ENCODE peak calls at places on chromosomes 7 and 10, in six cellular contexts. G is GM06990, T is neural progenitor cell, F is colonic mucosa, W is cardiac fibroblast, A is B cell. E is an unnamed sample.

GRCh38 chr10:30437039-30437781 is 3.2 kb downstream of the MAP3K8 start:
- DNase-seq in G (no peak), F (no peak), W (peak; percentile 73), T (no peak), A (no peak), E (peak; percentile 60)

GRCh38 chr10:21164687-21165086 is 267.6 kb upstream of the NEBL start:
- DNase-seq in W (no peak), A (no peak), G (no peak), T (no peak), F (no peak), E (no peak)

GRCh38 chr7:74083928-74084721 is 521 bp downstream of the LIMK1 start:
- DNase-seq in F (peak; percentile 63), W (peak; percentile 48), A (no peak), G (peak; percentile 41), T (no peak), E (peak; percentile 57)

GRCh38 chr7:127514499-127514898 is 70.9 kb downstream of the GCC1 start:
- DNase-seq in T (peak; percentile 56), F (no peak), W (peak; percentile 66), G (no peak), A (peak; percentile 47), E (peak; percentile 3)

GRCh38 chr10:96618648-96619047 is 31.8 kb upstream of the TM9SF3 start:
- DNase-seq in A (no peak), T (no peak), W (peak; percentile 29), F (peak; percentile 57), G (no peak), E (no peak)

GRCh38 chr7:50396856-50397255 is 53.3 kb downstream of the FIGNL1 start:
- DNase-seq in T (no peak), G (no peak), A (no peak), W (no peak), F (no peak), E (no peak)

GRCh38 chr7:78413568-78413967 is 615.0 kb downstream of the PHTF2 start:
- DNase-seq in F (no peak), W (no peak), A (no peak), T (no peak), G (no peak), E (no peak)

GRCh38 chr10:129545257-129545656 is 78.2 kb downstream of the MGMT start:
- DNase-seq in F (no peak), T (no peak), W (peak; percentile 67), A (no peak), G (no peak), E (no peak)

GRCh38 chr7:111235709-111236108 is 144.8 kb downstream of the LRRN3 start:
- DNase-seq in T (no peak), W (no peak), F (no peak), G (peak; percentile 21), A (no peak), E (no peak)

GRCh38 chr10:1530871-1531517 is 206.3 kb downstream of the ADARB2 start:
- DNase-seq in G (no peak), F (no peak), T (no peak), A (no peak), W (no peak), E (no peak)

GRCh38 chr10:128712661-128713060 is 586.4 kb upstream of the MKI67 start:
- DNase-seq in W (no peak), A (no peak), T (no peak), G (no peak), F (no peak), E (no peak)

GRCh38 chr10:133442191-133442966 is 11.4 kb upstream of the SCART1 start:
- DNase-seq in A (peak; percentile 22), W (no peak), F (peak; percentile 15), G (no peak), T (no peak), E (peak; percentile 69)

GRCh38 chr10:97365761-97366351 is 31.3 kb upstream of the FRAT2 start:
- DNase-seq in G (no peak), W (no peak), A (peak; percentile 50), T (no peak), F (no peak), E (no peak)

GRCh38 chr10:49034925-49035324 is 80.4 kb downstream of the VSTM4 start:
- DNase-seq in W (no peak), T (no peak), A (no peak), F (no peak), G (no peak), E (no peak)

GRCh38 chr7:68544851-68545250 is 1053.4 kb upstream of the AUTS2 start:
- DNase-seq in F (no peak), A (no peak), G (no peak), W (no peak), T (no peak), E (no peak)

GRCh38 chr7:29609162-29610030 is 45.8 kb downstream of the PRR15 start:
- DNase-seq in T (peak; percentile 67), G (no peak), W (peak; percentile 75), A (no peak), F (peak; percentile 79), E (no peak)

GRCh38 chr7:110762514-110762913 is 328.4 kb upstream of the LRRN3 start:
- DNase-seq in F (no peak), A (no peak), G (no peak), W (no peak), T (no peak), E (no peak)

GRCh38 chr7:151059362-151060112 is at the start of gene SLC4A2:
- DNase-seq in F (peak; percentile 83), W (peak; percentile 70), T (peak; percentile 76), A (peak; percentile 100), G (peak; percentile 86), E (peak; percentile 72)

GRCh38 chr7:14960686-14961085 is 58.1 kb upstream of the DGKB start:
- DNase-seq in T (no peak), A (no peak), G (no peak), W (no peak), F (no peak), E (no peak)

GRCh38 chr7:19538036-19538435 is 170.8 kb downstream of the POLR1F start:
- DNase-seq in W (peak; percentile 32), T (peak; percentile 6), F (no peak), A (no peak), G (no peak), E (no peak)

GRCh38 chr10:92470026-92470425 is 103.9 kb downstream of the IDE start:
- DNase-seq in F (no peak), W (no peak), T (no peak), A (no peak), G (no peak), E (no peak)

GRCh38 chr7:103425177-103425576 is 20.8 kb downstream of the SLC26A5 start:
- DNase-seq in G (no peak), F (no peak), A (no peak), W (no peak), T (no peak), E (no peak)
- TF ChIP-seq CTCF in G (no peak), F (no peak), A (no peak), W (no peak), T (no peak), E (no peak)

GRCh38 chr10:131844546-131845084 is 56.2 kb upstream of the PPP2R2D start:
- DNase-seq in G (no peak), A (no peak), T (no peak), F (no peak), W (no peak), E (no peak)

GRCh38 chr10:131845505-131846223 is 55.1 kb upstream of the PPP2R2D start:
- DNase-seq in F (no peak), W (no peak), T (no peak), G (no peak), A (no peak), E (no peak)

GRCh38 chr10:131848296-131848695 is 52.5 kb upstream of the PPP2R2D start:
- DNase-seq in W (no peak), T (no peak), G (no peak), A (no peak), F (no peak), E (no peak)

GRCh38 chr10:131847241-131847783 is 53.5 kb upstream of the PPP2R2D start:
- DNase-seq in G (no peak), A (no peak), W (no peak), F (no peak), T (no peak), E (no peak)

DNA sequence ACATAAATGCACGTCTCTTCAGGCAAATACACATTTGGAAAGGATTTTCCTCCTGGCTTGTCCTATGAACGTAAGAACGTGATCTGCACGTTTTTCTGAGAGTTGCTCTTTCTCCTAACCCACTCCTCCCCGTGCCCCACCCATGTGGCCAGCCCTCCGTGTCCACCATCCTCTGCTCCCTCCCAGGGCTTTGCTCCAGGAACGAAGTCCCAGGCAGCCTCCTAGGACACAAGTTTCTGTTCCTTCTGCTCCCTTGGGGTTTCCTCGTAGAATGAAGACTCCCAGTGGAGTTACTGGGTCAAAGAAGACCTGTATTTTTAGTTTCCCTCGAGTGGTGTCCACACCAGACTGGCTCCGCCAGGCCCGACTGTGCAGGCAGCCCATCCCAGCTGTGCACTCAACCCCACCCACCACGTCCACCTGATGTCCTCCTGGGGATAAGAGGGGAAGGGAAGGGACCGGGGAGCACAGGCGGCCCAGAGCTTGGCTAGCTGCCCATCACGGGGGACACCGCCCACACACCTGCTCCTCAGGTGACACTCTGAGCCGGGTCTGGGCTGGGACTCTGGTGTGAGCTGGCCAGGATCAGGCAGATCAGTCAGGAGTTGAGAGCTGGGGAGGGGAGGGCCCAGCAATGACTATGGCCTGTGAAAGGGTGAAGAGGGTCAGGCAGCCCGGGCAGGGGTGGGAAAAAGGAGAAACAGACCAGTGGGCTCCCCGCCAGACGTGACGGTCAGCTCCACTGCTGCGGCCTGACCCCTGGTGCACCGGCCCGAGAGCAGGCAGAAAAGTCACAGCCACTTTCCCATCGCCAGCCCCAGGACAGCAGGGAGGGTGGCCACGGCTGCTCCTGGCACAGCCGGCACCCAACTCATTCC is 54.3 kb upstream of the PPP2R2D start:
- DNase-seq in G (no peak), F (no peak), T (no peak), W (no peak), A (no peak), E (no peak)
- TF ChIP-seq CTCF in G (no peak), F (no peak), T (no peak), W (no peak), A (no peak), E (no peak)

DNA sequence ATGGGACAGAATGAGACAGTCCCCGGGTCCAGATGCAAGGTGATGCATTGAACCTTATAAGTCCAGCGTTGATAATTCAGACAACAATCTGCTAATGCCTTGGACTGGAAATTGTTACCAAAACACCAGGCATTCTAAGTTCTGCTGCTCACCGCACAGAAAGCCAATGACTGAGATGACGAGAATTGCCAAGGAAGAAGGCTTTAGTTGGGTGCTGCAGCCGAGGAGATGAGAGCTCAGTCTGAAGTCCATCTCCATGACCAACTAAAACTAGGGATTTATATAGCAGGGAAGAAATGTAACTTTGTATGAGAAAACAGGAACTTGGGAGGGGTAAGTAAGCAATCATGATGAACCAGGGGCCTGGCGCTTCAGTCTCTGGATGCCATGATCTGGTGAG is 68.7 kb downstream of the PRKCQ start:
- DNase-seq in A (no peak), F (no peak), W (no peak), T (no peak), G (no peak), E (no peak)
- TF ChIP-seq CTCF in A (no peak), F (no peak), W (no peak), T (no peak), G (no peak), E (no peak)

GRCh38 chr7:21948887-21949469 is 3.3 kb upstream of the CDCA7L start:
- DNase-seq in W (no peak), F (no peak), G (no peak), A (no peak), T (no peak), E (no peak)

GRCh38 chr7:21948364-21948763 is 2.7 kb upstream of the CDCA7L start:
- DNase-seq in F (no peak), A (no peak), G (no peak), W (no peak), T (no peak), E (no peak)

GRCh38 chr7:21946228-21946709 is 570 bp upstream of the CDCA7L start:
- DNase-seq in G (no peak), A (no peak), W (no peak), T (no peak), F (no peak), E (no peak)

GRCh38 chr7:21947056-21947455 is 1.4 kb upstream of the CDCA7L start:
- DNase-seq in G (no peak), W (no peak), T (no peak), A (no peak), F (no peak), E (no peak)

GRCh38 chr7:21949522-21949921 is 3.8 kb upstream of the CDCA7L start:
- DNase-seq in W (no peak), A (no peak), T (no peak), G (no peak), F (no peak), E (no peak)
- TF ChIP-seq CTCF in W (no peak), A (no peak), T (no peak), G (no peak), F (no peak), E (no peak)

E was measured in activated CD8-positive, alpha-beta T cell treated with anti-CD3 and anti-CD28 coated beads for 36 hours.